ENCODE peak calls at places on chromosomes 4 and X, in five cellular contexts. One of them, this sample, is unnamed.

GRCh38 chr4:41150401-41150800 is 63.9 kb downstream of the APBB2 start:
- DNase-seq in activated B cell treated with CpG ODN at 0.5 μM for 24 hours: no peak
- DNase-seq in CD8-positive, alpha-beta T cell: no peak
- DNase-seq in dorsolateral prefrontal cortex: no peak
- DNase-seq in right atrium auricular region: no peak
- DNase-seq in this sample: no peak

GRCh38 chr4:77175201-77175610 is 18.2 kb downstream of the CCNG2 start:
- DNase-seq in right atrium auricular region: no peak
- DNase-seq in CD8-positive, alpha-beta T cell: no peak
- DNase-seq in dorsolateral prefrontal cortex: no peak
- DNase-seq in activated B cell treated with CpG ODN at 0.5 μM for 24 hours: no peak
- DNase-seq in this sample: no peak

GRCh38 chr4:96035727-96036126 is 195.8 kb downstream of the PDHA2 start:
- DNase-seq in right atrium auricular region: no peak
- DNase-seq in dorsolateral prefrontal cortex: no peak
- DNase-seq in activated B cell treated with CpG ODN at 0.5 μM for 24 hours: no peak
- DNase-seq in CD8-positive, alpha-beta T cell: no peak
- DNase-seq in this sample: no peak

GRCh38 chr4:46999584-46999983 is 6.2 kb upstream of the GABRA4 start:
- DNase-seq in activated B cell treated with CpG ODN at 0.5 μM for 24 hours: no peak
- DNase-seq in right atrium auricular region: no peak
- DNase-seq in dorsolateral prefrontal cortex: no peak
- DNase-seq in CD8-positive, alpha-beta T cell: no peak
- DNase-seq in this sample: no peak

GRCh38 chrX:153519569-153520285 is 2.3 kb downstream of the ATP2B3 start:
- DNase-seq in right atrium auricular region: no peak
- DNase-seq in CD8-positive, alpha-beta T cell: no peak
- DNase-seq in dorsolateral prefrontal cortex: no peak
- DNase-seq in activated B cell treated with CpG ODN at 0.5 μM for 24 hours: no peak
- DNase-seq in this sample: no peak

GRCh38 chr4:4995103-4995761 is 24.0 kb downstream of the CYTL1 start:
- DNase-seq in dorsolateral prefrontal cortex: peak
- DNase-seq in right atrium auricular region: peak
- DNase-seq in activated B cell treated with CpG ODN at 0.5 μM for 24 hours: peak
- DNase-seq in CD8-positive, alpha-beta T cell: no peak
- DNase-seq in this sample: peak

GRCh38 chrX:141220342-141221008 is 21.8 kb downstream of the SPANXC start:
- DNase-seq in dorsolateral prefrontal cortex: no peak
- DNase-seq in activated B cell treated with CpG ODN at 0.5 μM for 24 hours: no peak
- DNase-seq in right atrium auricular region: no peak
- DNase-seq in CD8-positive, alpha-beta T cell: no peak
- DNase-seq in this sample: no peak

GRCh38 chr4:41363384-41363981 is 106.8 kb downstream of the UCHL1 start:
- DNase-seq in right atrium auricular region: peak
- DNase-seq in activated B cell treated with CpG ODN at 0.5 μM for 24 hours: no peak
- DNase-seq in CD8-positive, alpha-beta T cell: no peak
- DNase-seq in dorsolateral prefrontal cortex: no peak
- DNase-seq in this sample: no peak

GRCh38 chr4:99219479-99219878 is 433 bp upstream of the ADH6 start:
- DNase-seq in activated B cell treated with CpG ODN at 0.5 μM for 24 hours: no peak
- DNase-seq in right atrium auricular region: no peak
- DNase-seq in dorsolateral prefrontal cortex: no peak
- DNase-seq in CD8-positive, alpha-beta T cell: no peak
- DNase-seq in this sample: no peak

GRCh38 chr4:27057662-27058061 is 197.0 kb downstream of the STIM2 start:
- DNase-seq in dorsolateral prefrontal cortex: no peak
- DNase-seq in activated B cell treated with CpG ODN at 0.5 μM for 24 hours: no peak
- DNase-seq in right atrium auricular region: no peak
- DNase-seq in CD8-positive, alpha-beta T cell: no peak
- DNase-seq in this sample: no peak

GRCh38 chrX:118730500-118731247 is 3.3 kb downstream of the IL13RA1 start:
- DNase-seq in right atrium auricular region: no peak
- DNase-seq in activated B cell treated with CpG ODN at 0.5 μM for 24 hours: no peak
- DNase-seq in dorsolateral prefrontal cortex: no peak
- DNase-seq in CD8-positive, alpha-beta T cell: no peak
- DNase-seq in this sample: no peak

GRCh38 chr4:76498550-76498949 is 63.5 kb downstream of the SHROOM3 start:
- DNase-seq in dorsolateral prefrontal cortex: no peak
- DNase-seq in activated B cell treated with CpG ODN at 0.5 μM for 24 hours: no peak
- DNase-seq in CD8-positive, alpha-beta T cell: no peak
- DNase-seq in right atrium auricular region: no peak
- DNase-seq in this sample: no peak

GRCh38 chr4:6378493-6379445 is 93.6 kb downstream of the PPP2R2C start:
- DNase-seq in right atrium auricular region: no peak
- DNase-seq in CD8-positive, alpha-beta T cell: no peak
- DNase-seq in activated B cell treated with CpG ODN at 0.5 μM for 24 hours: no peak
- DNase-seq in dorsolateral prefrontal cortex: no peak
- DNase-seq in this sample: no peak

GRCh38 chr4:1547863-1548637 is 136.1 kb downstream of the FAM53A start:
- DNase-seq in dorsolateral prefrontal cortex: no peak
- DNase-seq in CD8-positive, alpha-beta T cell: peak
- DNase-seq in right atrium auricular region: peak
- DNase-seq in activated B cell treated with CpG ODN at 0.5 μM for 24 hours: no peak
- DNase-seq in this sample: no peak

GRCh38 chrX:47578692-47579091 is 3.5 kb upstream of the TIMP1 start:
- DNase-seq in dorsolateral prefrontal cortex: no peak
- DNase-seq in CD8-positive, alpha-beta T cell: no peak
- DNase-seq in right atrium auricular region: peak
- DNase-seq in activated B cell treated with CpG ODN at 0.5 μM for 24 hours: no peak
- DNase-seq in this sample: no peak

GRCh38 chrX:109632906-109633504 is 8.0 kb upstream of the KCNE5 start:
- DNase-seq in CD8-positive, alpha-beta T cell: no peak
- DNase-seq in activated B cell treated with CpG ODN at 0.5 μM for 24 hours: no peak
- DNase-seq in dorsolateral prefrontal cortex: no peak
- DNase-seq in right atrium auricular region: no peak
- DNase-seq in this sample: no peak

GRCh38 chrX:69070949-69071650 is 94.2 kb downstream of the PJA1 start:
- DNase-seq in right atrium auricular region: peak
- DNase-seq in CD8-positive, alpha-beta T cell: no peak
- DNase-seq in activated B cell treated with CpG ODN at 0.5 μM for 24 hours: no peak
- DNase-seq in dorsolateral prefrontal cortex: no peak
- DNase-seq in this sample: no peak

GRCh38 chr4:17476811-17477210 is 35.1 kb downstream of the QDPR start:
- DNase-seq in right atrium auricular region: no peak
- DNase-seq in activated B cell treated with CpG ODN at 0.5 μM for 24 hours: no peak
- DNase-seq in dorsolateral prefrontal cortex: no peak
- DNase-seq in CD8-positive, alpha-beta T cell: no peak
- DNase-seq in this sample: no peak

GRCh38 chr4:6926681-6927478 is 17.3 kb downstream of the TBC1D14 start:
- DNase-seq in CD8-positive, alpha-beta T cell: peak
- DNase-seq in activated B cell treated with CpG ODN at 0.5 μM for 24 hours: no peak
- DNase-seq in right atrium auricular region: no peak
- DNase-seq in dorsolateral prefrontal cortex: no peak
- DNase-seq in this sample: no peak

GRCh38 chrX:2928127-2928582 is 984 bp downstream of the ARSD start:
- DNase-seq in dorsolateral prefrontal cortex: peak
- DNase-seq in activated B cell treated with CpG ODN at 0.5 μM for 24 hours: peak
- DNase-seq in right atrium auricular region: peak
- DNase-seq in CD8-positive, alpha-beta T cell: no peak
- DNase-seq in this sample: peak
- TF ChIP-seq CTCF in dorsolateral prefrontal cortex: no peak
- TF ChIP-seq CTCF in activated B cell treated with CpG ODN at 0.5 μM for 24 hours: no peak
- TF ChIP-seq CTCF in right atrium auricular region: no peak
- TF ChIP-seq CTCF in CD8-positive, alpha-beta T cell: no peak
- TF ChIP-seq CTCF in this sample: no peak

GRCh38 chrX:136708348-136708747 is 60.4 kb downstream of the CD40LG start:
- DNase-seq in CD8-positive, alpha-beta T cell: no peak
- DNase-seq in right atrium auricular region: no peak
- DNase-seq in dorsolateral prefrontal cortex: no peak
- DNase-seq in activated B cell treated with CpG ODN at 0.5 μM for 24 hours: no peak
- DNase-seq in this sample: no peak
- TF ChIP-seq CTCF in CD8-positive, alpha-beta T cell: peak
- TF ChIP-seq CTCF in right atrium auricular region: peak
- TF ChIP-seq CTCF in dorsolateral prefrontal cortex: no peak
- TF ChIP-seq CTCF in activated B cell treated with CpG ODN at 0.5 μM for 24 hours: no peak
- TF ChIP-seq CTCF in this sample: peak

DNA sequence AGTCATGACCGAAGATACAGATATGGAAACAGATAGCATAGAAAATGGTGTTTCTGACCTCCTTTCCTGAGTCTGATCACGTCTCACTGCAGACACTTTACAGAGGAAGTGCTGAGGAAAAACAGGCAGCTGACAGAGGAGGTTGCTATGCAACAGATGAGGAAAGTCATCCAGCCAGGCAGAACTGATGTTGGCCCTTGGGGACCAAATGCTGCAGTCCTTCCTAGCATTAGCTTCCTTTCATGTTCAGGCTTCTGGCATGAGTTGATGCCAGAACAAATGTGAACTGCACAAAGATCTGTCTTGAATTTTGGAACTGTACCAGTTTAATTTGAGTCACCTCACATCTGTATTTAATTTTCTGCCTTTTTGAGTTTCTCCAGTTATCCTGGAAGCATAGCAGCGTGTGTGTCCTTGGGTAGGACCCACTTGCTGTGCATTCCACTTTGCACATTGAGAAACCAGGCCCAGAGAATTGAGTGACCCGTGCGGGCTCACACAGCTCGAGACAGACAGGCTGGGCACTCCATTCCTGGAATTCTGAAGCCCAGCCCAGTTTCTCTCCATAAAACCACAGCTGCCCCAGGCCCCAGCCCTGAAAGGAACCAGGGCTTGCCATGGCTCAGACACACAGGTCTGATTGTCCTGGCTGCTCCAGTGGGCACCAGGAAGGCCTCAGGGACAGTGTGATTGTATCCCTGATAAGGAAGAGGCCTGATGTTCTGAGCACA is 1.4 kb upstream of the MAGED1 start:
- DNase-seq in dorsolateral prefrontal cortex: no peak
- DNase-seq in right atrium auricular region: peak
- DNase-seq in activated B cell treated with CpG ODN at 0.5 μM for 24 hours: no peak
- DNase-seq in CD8-positive, alpha-beta T cell: no peak
- DNase-seq in this sample: no peak
- TF ChIP-seq CTCF in dorsolateral prefrontal cortex: no peak
- TF ChIP-seq CTCF in right atrium auricular region: no peak
- TF ChIP-seq CTCF in activated B cell treated with CpG ODN at 0.5 μM for 24 hours: no peak
- TF ChIP-seq CTCF in CD8-positive, alpha-beta T cell: no peak
- TF ChIP-seq CTCF in this sample: no peak

GRCh38 chrX:154762529-154763296 is at the start of gene DKC1:
- DNase-seq in activated B cell treated with CpG ODN at 0.5 μM for 24 hours: peak
- DNase-seq in CD8-positive, alpha-beta T cell: peak
- DNase-seq in right atrium auricular region: peak
- DNase-seq in dorsolateral prefrontal cortex: peak
- DNase-seq in this sample: peak
- TF ChIP-seq CTCF in activated B cell treated with CpG ODN at 0.5 μM for 24 hours: no peak
- TF ChIP-seq CTCF in CD8-positive, alpha-beta T cell: no peak
- TF ChIP-seq CTCF in right atrium auricular region: no peak
- TF ChIP-seq CTCF in dorsolateral prefrontal cortex: no peak
- TF ChIP-seq CTCF in this sample: peak

GRCh38 chrX:136166221-136166855 is 19.0 kb downstream of the FHL1 start:
- DNase-seq in activated B cell treated with CpG ODN at 0.5 μM for 24 hours: no peak
- DNase-seq in right atrium auricular region: no peak
- DNase-seq in dorsolateral prefrontal cortex: no peak
- DNase-seq in CD8-positive, alpha-beta T cell: no peak
- DNase-seq in this sample: no peak
- TF ChIP-seq CTCF in activated B cell treated with CpG ODN at 0.5 μM for 24 hours: no peak
- TF ChIP-seq CTCF in right atrium auricular region: peak
- TF ChIP-seq CTCF in dorsolateral prefrontal cortex: peak
- TF ChIP-seq CTCF in CD8-positive, alpha-beta T cell: no peak
- TF ChIP-seq CTCF in this sample: no peak

DNA sequence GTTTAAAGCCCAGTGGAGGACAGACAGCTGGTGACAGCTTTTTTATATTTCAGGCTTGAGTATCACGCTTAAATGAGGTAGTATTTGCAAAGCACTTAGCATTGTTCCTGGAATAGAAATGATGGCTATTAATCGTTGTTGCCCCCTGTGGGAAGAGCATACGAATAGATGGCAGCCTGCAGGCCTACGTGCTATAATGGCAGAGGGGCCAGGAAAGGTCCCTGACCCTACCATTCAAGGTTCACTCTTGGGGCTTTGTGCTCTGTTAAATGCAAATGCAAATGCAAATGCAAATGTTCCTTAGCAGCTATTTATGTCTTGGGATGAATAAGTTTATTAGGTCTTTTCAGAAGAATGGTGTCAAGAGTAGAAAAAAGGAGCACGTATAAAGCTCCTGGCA is 61.0 kb downstream of the TMEM150C start:
- DNase-seq in right atrium auricular region: no peak
- DNase-seq in CD8-positive, alpha-beta T cell: no peak
- DNase-seq in activated B cell treated with CpG ODN at 0.5 μM for 24 hours: no peak
- DNase-seq in dorsolateral prefrontal cortex: no peak
- DNase-seq in this sample: no peak
- TF ChIP-seq CTCF in right atrium auricular region: no peak
- TF ChIP-seq CTCF in CD8-positive, alpha-beta T cell: no peak
- TF ChIP-seq CTCF in activated B cell treated with CpG ODN at 0.5 μM for 24 hours: no peak
- TF ChIP-seq CTCF in dorsolateral prefrontal cortex: no peak
- TF ChIP-seq CTCF in this sample: no peak

GRCh38 chr4:340011-340410 is 2.4 kb downstream of the ZNF141 start:
- DNase-seq in right atrium auricular region: no peak
- DNase-seq in activated B cell treated with CpG ODN at 0.5 μM for 24 hours: no peak
- DNase-seq in dorsolateral prefrontal cortex: no peak
- DNase-seq in CD8-positive, alpha-beta T cell: no peak
- DNase-seq in this sample: no peak
- TF ChIP-seq CTCF in right atrium auricular region: peak
- TF ChIP-seq CTCF in activated B cell treated with CpG ODN at 0.5 μM for 24 hours: no peak
- TF ChIP-seq CTCF in dorsolateral prefrontal cortex: peak
- TF ChIP-seq CTCF in CD8-positive, alpha-beta T cell: no peak
- TF ChIP-seq CTCF in this sample: peak

GRCh38 chr4:139511320-139511719 is 44.7 kb downstream of the SETD7 start:
- DNase-seq in dorsolateral prefrontal cortex: peak
- DNase-seq in CD8-positive, alpha-beta T cell: no peak
- DNase-seq in right atrium auricular region: no peak
- DNase-seq in activated B cell treated with CpG ODN at 0.5 μM for 24 hours: no peak
- DNase-seq in this sample: no peak

GRCh38 chr4:139508581-139509237 is 47.3 kb downstream of the SETD7 start:
- DNase-seq in dorsolateral prefrontal cortex: no peak
- DNase-seq in CD8-positive, alpha-beta T cell: no peak
- DNase-seq in right atrium auricular region: no peak
- DNase-seq in activated B cell treated with CpG ODN at 0.5 μM for 24 hours: no peak
- DNase-seq in this sample: no peak

GRCh38 chr4:139506774-139507173 is 49.2 kb downstream of the SETD7 start:
- DNase-seq in activated B cell treated with CpG ODN at 0.5 μM for 24 hours: no peak
- DNase-seq in CD8-positive, alpha-beta T cell: no peak
- DNase-seq in dorsolateral prefrontal cortex: no peak
- DNase-seq in right atrium auricular region: no peak
- DNase-seq in this sample: no peak

GRCh38 chr4:139514382-139515059 is 41.5 kb downstream of the SETD7 start:
- DNase-seq in activated B cell treated with CpG ODN at 0.5 μM for 24 hours: no peak
- DNase-seq in CD8-positive, alpha-beta T cell: no peak
- DNase-seq in dorsolateral prefrontal cortex: no peak
- DNase-seq in right atrium auricular region: no peak
- DNase-seq in this sample: no peak

GRCh38 chr4:139509727-139510410 is 46.1 kb downstream of the SETD7 start:
- DNase-seq in dorsolateral prefrontal cortex: no peak
- DNase-seq in CD8-positive, alpha-beta T cell: no peak
- DNase-seq in activated B cell treated with CpG ODN at 0.5 μM for 24 hours: no peak
- DNase-seq in right atrium auricular region: no peak
- DNase-seq in this sample: no peak
- TF ChIP-seq CTCF in dorsolateral prefrontal cortex: peak
- TF ChIP-seq CTCF in CD8-positive, alpha-beta T cell: no peak
- TF ChIP-seq CTCF in activated B cell treated with CpG ODN at 0.5 μM for 24 hours: no peak
- TF ChIP-seq CTCF in right atrium auricular region: peak
- TF ChIP-seq CTCF in this sample: peak

DNA sequence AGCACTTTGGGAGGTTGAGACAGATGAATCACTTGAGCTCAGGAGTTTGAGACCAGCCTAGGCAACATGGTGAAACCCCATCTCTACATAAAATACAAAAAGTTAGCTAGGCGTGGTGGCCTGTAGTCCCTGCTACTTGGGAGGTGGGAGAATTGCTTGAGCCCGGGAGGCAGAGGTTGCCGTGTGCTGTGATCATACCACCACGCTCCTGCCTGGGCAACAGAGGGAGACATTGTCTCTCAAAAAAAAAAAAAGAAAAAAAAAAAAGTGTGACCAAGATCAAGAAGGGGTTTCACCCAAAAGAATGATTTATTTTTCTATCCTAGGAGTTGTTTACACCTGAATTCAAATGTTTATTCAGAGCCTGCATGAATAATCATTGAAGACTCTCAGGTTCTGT is 572.4 kb upstream of the GALNT7 start:
- DNase-seq in right atrium auricular region: no peak
- DNase-seq in dorsolateral prefrontal cortex: no peak
- DNase-seq in activated B cell treated with CpG ODN at 0.5 μM for 24 hours: no peak
- DNase-seq in CD8-positive, alpha-beta T cell: no peak
- DNase-seq in this sample: no peak
- TF ChIP-seq CTCF in right atrium auricular region: no peak
- TF ChIP-seq CTCF in dorsolateral prefrontal cortex: no peak
- TF ChIP-seq CTCF in activated B cell treated with CpG ODN at 0.5 μM for 24 hours: no peak
- TF ChIP-seq CTCF in CD8-positive, alpha-beta T cell: no peak
- TF ChIP-seq CTCF in this sample: no peak